ENCODE peak calls at places on chromosomes 3 and 15, in four cellular contexts. S, J, P and B are unnamed samples.

GRCh38 chr3:182618085-182618732 is 175.1 kb upstream of the ATP11B start:
- DNase-seq in S (peak; percentile 10), J (no peak), P (no peak), B (no peak)

GRCh38 chr15:42184313-42184712 is 23.8 kb downstream of the VPS39 start:
- DNase-seq in S (no peak), J (no peak), P (no peak), B (no peak)

GRCh38 chr15:89740137-89740536 is 10.9 kb downstream of the MESP1 start:
- DNase-seq in S (peak; percentile 85), J (peak; percentile 48), P (peak; percentile 6), B (peak; percentile 29)

GRCh38 chr15:37789881-37790280 is 144.6 kb upstream of the TMCO5A start:
- DNase-seq in S (peak; percentile 51), J (no peak), P (no peak), B (no peak)

GRCh38 chr15:31585231-31585630 is 258.6 kb downstream of the KLF13 start:
- DNase-seq in S (no peak), J (no peak), P (no peak), B (no peak)

GRCh38 chr3:122458992-122459391 is 43.1 kb upstream of the WDR5B start:
- DNase-seq in S (peak; percentile 77), J (no peak), P (no peak), B (peak; percentile 5)

GRCh38 chr3:42442640-42443039 is 32.2 kb upstream of the LYZL4 start:
- DNase-seq in S (no peak), J (no peak), P (no peak), B (no peak)

GRCh38 chr3:126858887-126859286 is 124.0 kb upstream of the PLXNA1 start:
- DNase-seq in S (peak; percentile 93), J (no peak), P (no peak), B (peak; percentile 46)

GRCh38 chr3:126570103-126570541 is 11.4 kb upstream of the C3orf22 start:
- DNase-seq in S (no peak), J (no peak), P (no peak), B (no peak)

GRCh38 chr3:10927551-10927950 is 65.0 kb upstream of the SLC6A1 start:
- DNase-seq in S (no peak), J (no peak), P (no peak), B (no peak)

GRCh38 chr3:126475411-126476114 is at the start of gene ZXDC:
- DNase-seq in S (peak; percentile 96), J (peak; percentile 97), P (peak; percentile 74), B (peak; percentile 73)

GRCh38 chr15:83565553-83566159 is 88.3 kb upstream of the ADAMTSL3 start:
- DNase-seq in S (peak; percentile 46), J (no peak), P (no peak), B (no peak)

GRCh38 chr15:62068071-62068786 is 1.5 kb downstream of the C2CD4A start:
- DNase-seq in S (peak; percentile 53), J (peak; percentile 58), P (no peak), B (no peak)

GRCh38 chr3:14336414-14337285 is 65.8 kb upstream of the SLC6A6 start:
- DNase-seq in S (no peak), J (peak; percentile 90), P (no peak), B (no peak)

GRCh38 chr3:55445551-55445950 is 41.6 kb downstream of the WNT5A start:
- DNase-seq in S (no peak), J (peak; percentile 40), P (no peak), B (no peak)

GRCh38 chr3:155409336-155409735 is 115.9 kb upstream of the STRIT1 start:
- DNase-seq in S (no peak), J (no peak), P (no peak), B (no peak)

GRCh38 chr3:107687182-107687581 is 164.4 kb downstream of the BBX start:
- DNase-seq in S (no peak), J (no peak), P (no peak), B (no peak)

GRCh38 chr3:112778298-112779008 is 68.2 kb downstream of the CD200R1L start:
- DNase-seq in S (peak; percentile 87), J (no peak), P (no peak), B (no peak)

GRCh38 chr3:172553526-172554252 is 30.5 kb upstream of the TNFSF10 start:
- DNase-seq in S (no peak), J (no peak), P (no peak), B (no peak)

GRCh38 chr3:111952866-111953450 is 25.9 kb upstream of the ABHD10 start:
- DNase-seq in S (no peak), J (no peak), P (no peak), B (no peak)

GRCh38 chr3:38647217-38647970 is 2.1 kb downstream of the SCN5A start:
- DNase-seq in S (no peak), J (no peak), P (no peak), B (no peak)

GRCh38 chr3:67077656-67078055 is 79.5 kb downstream of the KBTBD8 start:
- DNase-seq in S (peak; percentile 53), J (no peak), P (no peak), B (no peak)

GRCh38 chr3:62833538-62833937 is 41.7 kb downstream of the CADPS start:
- DNase-seq in S (no peak), J (no peak), P (no peak), B (no peak)

GRCh38 chr3:117193390-117193789 is 483.8 kb downstream of the TUSC7 start:
- DNase-seq in S (no peak), J (no peak), P (no peak), B (no peak)